ENCODE peak calls at places on chromosomes 12 and 14, in four cellular contexts. One of them, this sample, is unnamed.

GRCh38 chr12:12561305-12562015 is 1.2 kb downstream of the DUSP16 start:
- DNase-seq in DMS53: peak
- DNase-seq in SW 1271: no peak
- DNase-seq in stimulated activated CD4-positive, alpha-beta T cell treated with anti-CD3 and anti-CD28 coated beads, Interleukin-4, amount 100 ng/mL, for 4 hours: peak
- DNase-seq in this sample: peak

GRCh38 chr14:26383286-26383685 is 214.5 kb downstream of the NOVA1 start:
- DNase-seq in DMS53: peak
- DNase-seq in stimulated activated CD4-positive, alpha-beta T cell treated with anti-CD3 and anti-CD28 coated beads, Interleukin-4, amount 100 ng/mL, for 4 hours: no peak
- DNase-seq in SW 1271: no peak
- DNase-seq in this sample: no peak

GRCh38 chr12:25864287-25864686 is 94.2 kb upstream of the RASSF8 start:
- DNase-seq in DMS53: no peak
- DNase-seq in SW 1271: no peak
- DNase-seq in stimulated activated CD4-positive, alpha-beta T cell treated with anti-CD3 and anti-CD28 coated beads, Interleukin-4, amount 100 ng/mL, for 4 hours: no peak
- DNase-seq in this sample: no peak

GRCh38 chr12:79766705-79767464 is 76.1 kb upstream of the PAWR start:
- DNase-seq in DMS53: no peak
- DNase-seq in SW 1271: no peak
- DNase-seq in stimulated activated CD4-positive, alpha-beta T cell treated with anti-CD3 and anti-CD28 coated beads, Interleukin-4, amount 100 ng/mL, for 4 hours: no peak
- DNase-seq in this sample: no peak

GRCh38 chr12:32877670-32878459 is 18.7 kb downstream of the PKP2 start:
- DNase-seq in SW 1271: no peak
- DNase-seq in stimulated activated CD4-positive, alpha-beta T cell treated with anti-CD3 and anti-CD28 coated beads, Interleukin-4, amount 100 ng/mL, for 4 hours: no peak
- DNase-seq in DMS53: peak
- DNase-seq in this sample: no peak

GRCh38 chr14:31070431-31070830 is 44.3 kb upstream of the STRN3 start:
- DNase-seq in SW 1271: peak
- DNase-seq in DMS53: no peak
- DNase-seq in stimulated activated CD4-positive, alpha-beta T cell treated with anti-CD3 and anti-CD28 coated beads, Interleukin-4, amount 100 ng/mL, for 4 hours: no peak
- DNase-seq in this sample: no peak

GRCh38 chr14:35279369-35279768 is 12.8 kb upstream of the PSMA6 start:
- DNase-seq in DMS53: no peak
- DNase-seq in SW 1271: no peak
- DNase-seq in stimulated activated CD4-positive, alpha-beta T cell treated with anti-CD3 and anti-CD28 coated beads, Interleukin-4, amount 100 ng/mL, for 4 hours: no peak
- DNase-seq in this sample: no peak

GRCh38 chr14:93571275-93571674 is 140.5 kb downstream of the UNC79 start:
- DNase-seq in stimulated activated CD4-positive, alpha-beta T cell treated with anti-CD3 and anti-CD28 coated beads, Interleukin-4, amount 100 ng/mL, for 4 hours: no peak
- DNase-seq in SW 1271: no peak
- DNase-seq in DMS53: no peak
- DNase-seq in this sample: no peak

GRCh38 chr14:73472182-73473114 is 14.1 kb upstream of the NUMB start:
- DNase-seq in DMS53: peak
- DNase-seq in SW 1271: peak
- DNase-seq in stimulated activated CD4-positive, alpha-beta T cell treated with anti-CD3 and anti-CD28 coated beads, Interleukin-4, amount 100 ng/mL, for 4 hours: no peak
- DNase-seq in this sample: no peak

GRCh38 chr12:94792690-94793089 is 142.3 kb upstream of the TMCC3 start:
- DNase-seq in SW 1271: no peak
- DNase-seq in DMS53: no peak
- DNase-seq in stimulated activated CD4-positive, alpha-beta T cell treated with anti-CD3 and anti-CD28 coated beads, Interleukin-4, amount 100 ng/mL, for 4 hours: no peak
- DNase-seq in this sample: no peak

GRCh38 chr12:1318327-1319031 is 275.9 kb downstream of the FBXL14 start:
- DNase-seq in stimulated activated CD4-positive, alpha-beta T cell treated with anti-CD3 and anti-CD28 coated beads, Interleukin-4, amount 100 ng/mL, for 4 hours: no peak
- DNase-seq in SW 1271: no peak
- DNase-seq in DMS53: peak
- DNase-seq in this sample: no peak

GRCh38 chr14:69879175-69880047 is at the start of gene SMOC1:
- DNase-seq in SW 1271: no peak
- DNase-seq in DMS53: peak
- DNase-seq in stimulated activated CD4-positive, alpha-beta T cell treated with anti-CD3 and anti-CD28 coated beads, Interleukin-4, amount 100 ng/mL, for 4 hours: no peak
- DNase-seq in this sample: peak

GRCh38 chr14:85528080-85528881 is 1.7 kb upstream of the FLRT2 start:
- DNase-seq in DMS53: peak
- DNase-seq in SW 1271: peak
- DNase-seq in stimulated activated CD4-positive, alpha-beta T cell treated with anti-CD3 and anti-CD28 coated beads, Interleukin-4, amount 100 ng/mL, for 4 hours: no peak
- DNase-seq in this sample: no peak

GRCh38 chr12:28781671-28782652 is 367.1 kb upstream of the FAR2 start:
- DNase-seq in SW 1271: no peak
- DNase-seq in stimulated activated CD4-positive, alpha-beta T cell treated with anti-CD3 and anti-CD28 coated beads, Interleukin-4, amount 100 ng/mL, for 4 hours: no peak
- DNase-seq in DMS53: peak
- DNase-seq in this sample: no peak

GRCh38 chr12:124686001-124686884 is 118.8 kb upstream of the NCOR2 start:
- DNase-seq in SW 1271: no peak
- DNase-seq in stimulated activated CD4-positive, alpha-beta T cell treated with anti-CD3 and anti-CD28 coated beads, Interleukin-4, amount 100 ng/mL, for 4 hours: no peak
- DNase-seq in DMS53: no peak
- DNase-seq in this sample: no peak